ENCODE peak calls at places on chromosome 17, in eight cellular contexts. One of them, this sample, is unnamed.

GRCh38 chr17:34318474-34318873 is 761 bp upstream of the CCL8 start:
- DNase-seq in GM23248: no peak
- DNase-seq in SK-N-SH: no peak
- DNase-seq in neural progenitor cell: peak; percentile 21
- DNase-seq in PC-3: peak; percentile 1
- DNase-seq in MM.1S: peak; percentile 41
- DNase-seq in hepatocyte: no peak
- DNase-seq in HCT116: peak; percentile 4
- DNase-seq in this sample: peak; percentile 49

GRCh38 chr17:30332057-30332542 is 1.8 kb downstream of the TMIGD1 start:
- DNase-seq in hepatocyte: peak; percentile 56
- DNase-seq in PC-3: peak; percentile 39
- DNase-seq in GM23248: peak; percentile 72
- DNase-seq in SK-N-SH: no peak
- DNase-seq in neural progenitor cell: no peak
- DNase-seq in MM.1S: peak; percentile 81
- DNase-seq in HCT116: no peak
- DNase-seq in this sample: peak; percentile 14

GRCh38 chr17:47252209-47252608 is 1.4 kb upstream of the ITGB3 start:
- DNase-seq in neural progenitor cell: no peak
- DNase-seq in MM.1S: no peak
- DNase-seq in PC-3: no peak
- DNase-seq in SK-N-SH: no peak
- DNase-seq in hepatocyte: peak; percentile 19
- DNase-seq in HCT116: no peak
- DNase-seq in GM23248: no peak
- DNase-seq in this sample: no peak

GRCh38 chr17:50148226-50149098 is 2.0 kb downstream of the PPP1R9B start:
- DNase-seq in GM23248: peak; percentile 70
- DNase-seq in neural progenitor cell: peak; percentile 54
- DNase-seq in PC-3: peak; percentile 69
- DNase-seq in hepatocyte: peak; percentile 72
- DNase-seq in MM.1S: peak; percentile 64
- DNase-seq in SK-N-SH: peak; percentile 76
- DNase-seq in HCT116: no peak
- DNase-seq in this sample: peak; percentile 84

GRCh38 chr17:61208301-61209098 is 191.1 kb upstream of the TBX2 start:
- DNase-seq in hepatocyte: peak; percentile 26
- DNase-seq in HCT116: no peak
- DNase-seq in neural progenitor cell: no peak
- DNase-seq in SK-N-SH: no peak
- DNase-seq in GM23248: peak; percentile 53
- DNase-seq in MM.1S: no peak
- DNase-seq in PC-3: no peak
- DNase-seq in this sample: no peak

GRCh38 chr17:36728030-36728991 is 126.9 kb downstream of the MRM1 start:
- DNase-seq in SK-N-SH: peak; percentile 85
- DNase-seq in neural progenitor cell: no peak
- DNase-seq in GM23248: no peak
- DNase-seq in MM.1S: no peak
- DNase-seq in HCT116: no peak
- DNase-seq in hepatocyte: no peak
- DNase-seq in PC-3: no peak
- DNase-seq in this sample: no peak

GRCh38 chr17:17769869-17770361 is 66.9 kb downstream of the SREBF1 start:
- DNase-seq in neural progenitor cell: no peak
- DNase-seq in MM.1S: no peak
- DNase-seq in SK-N-SH: peak; percentile 77
- DNase-seq in GM23248: no peak
- DNase-seq in PC-3: no peak
- DNase-seq in hepatocyte: no peak
- DNase-seq in HCT116: no peak
- DNase-seq in this sample: no peak

GRCh38 chr17:1110844-1111598 is 68.8 kb downstream of the ABR start:
- DNase-seq in neural progenitor cell: no peak
- DNase-seq in HCT116: peak; percentile 88
- DNase-seq in PC-3: peak; percentile 87
- DNase-seq in MM.1S: no peak
- DNase-seq in SK-N-SH: peak; percentile 65
- DNase-seq in hepatocyte: peak; percentile 82
- DNase-seq in GM23248: peak; percentile 88
- DNase-seq in this sample: no peak

GRCh38 chr17:50758989-50759544 is 8.3 kb downstream of the ANKRD40CL start:
- DNase-seq in hepatocyte: no peak
- DNase-seq in HCT116: no peak
- DNase-seq in PC-3: no peak
- DNase-seq in MM.1S: no peak
- DNase-seq in GM23248: no peak
- DNase-seq in SK-N-SH: no peak
- DNase-seq in neural progenitor cell: no peak
- DNase-seq in this sample: no peak

GRCh38 chr17:80263253-80264047 is 2.8 kb downstream of the RNF213 start:
- DNase-seq in PC-3: no peak
- DNase-seq in GM23248: peak; percentile 96
- DNase-seq in neural progenitor cell: no peak
- DNase-seq in hepatocyte: peak; percentile 90
- DNase-seq in HCT116: no peak
- DNase-seq in SK-N-SH: peak; percentile 70
- DNase-seq in MM.1S: peak; percentile 98
- DNase-seq in this sample: peak; percentile 97

GRCh38 chr17:57649731-57650484 is 95.2 kb downstream of the CCDC182 start:
- DNase-seq in PC-3: no peak
- DNase-seq in hepatocyte: peak; percentile 32
- DNase-seq in HCT116: no peak
- DNase-seq in neural progenitor cell: peak; percentile 25
- DNase-seq in SK-N-SH: no peak
- DNase-seq in MM.1S: no peak
- DNase-seq in GM23248: peak; percentile 22
- DNase-seq in this sample: no peak

GRCh38 chr17:75846701-75847594 is 2.7 kb upstream of the UNC13D start:
- DNase-seq in MM.1S: no peak
- DNase-seq in GM23248: no peak
- DNase-seq in HCT116: no peak
- DNase-seq in SK-N-SH: no peak
- DNase-seq in hepatocyte: no peak
- DNase-seq in neural progenitor cell: no peak
- DNase-seq in PC-3: no peak
- DNase-seq in this sample: no peak

GRCh38 chr17:9095390-9095789 is 74.1 kb downstream of the NTN1 start:
- DNase-seq in PC-3: no peak
- DNase-seq in neural progenitor cell: no peak
- DNase-seq in hepatocyte: no peak
- DNase-seq in HCT116: no peak
- DNase-seq in SK-N-SH: no peak
- DNase-seq in MM.1S: no peak
- DNase-seq in GM23248: no peak
- DNase-seq in this sample: no peak

GRCh38 chr17:7849185-7850117 is 5.4 kb upstream of the TMEM88 start:
- DNase-seq in PC-3: no peak
- DNase-seq in GM23248: no peak
- DNase-seq in neural progenitor cell: no peak
- DNase-seq in hepatocyte: peak; percentile 8
- DNase-seq in HCT116: no peak
- DNase-seq in MM.1S: no peak
- DNase-seq in SK-N-SH: no peak
- DNase-seq in this sample: no peak

GRCh38 chr17:74098378-74099024 is 105.0 kb upstream of the RPL38 start:
- DNase-seq in neural progenitor cell: no peak
- DNase-seq in MM.1S: no peak
- DNase-seq in SK-N-SH: no peak
- DNase-seq in HCT116: no peak
- DNase-seq in GM23248: no peak
- DNase-seq in hepatocyte: no peak
- DNase-seq in PC-3: no peak
- DNase-seq in this sample: no peak

GRCh38 chr17:74104921-74105320 is 98.6 kb upstream of the RPL38 start:
- DNase-seq in MM.1S: no peak
- DNase-seq in GM23248: no peak
- DNase-seq in neural progenitor cell: no peak
- DNase-seq in PC-3: no peak
- DNase-seq in SK-N-SH: no peak
- DNase-seq in HCT116: no peak
- DNase-seq in hepatocyte: no peak
- DNase-seq in this sample: no peak

GRCh38 chr17:74099441-74100340 is 103.8 kb upstream of the RPL38 start:
- DNase-seq in SK-N-SH: no peak
- DNase-seq in GM23248: no peak
- DNase-seq in neural progenitor cell: no peak
- DNase-seq in MM.1S: no peak
- DNase-seq in PC-3: no peak
- DNase-seq in hepatocyte: no peak
- DNase-seq in HCT116: no peak
- DNase-seq in this sample: no peak

GRCh38 chr17:74097461-74098131 is 105.9 kb upstream of the RPL38 start:
- DNase-seq in neural progenitor cell: no peak
- DNase-seq in MM.1S: no peak
- DNase-seq in SK-N-SH: no peak
- DNase-seq in hepatocyte: no peak
- DNase-seq in GM23248: no peak
- DNase-seq in PC-3: no peak
- DNase-seq in HCT116: no peak
- DNase-seq in this sample: no peak

DNA sequence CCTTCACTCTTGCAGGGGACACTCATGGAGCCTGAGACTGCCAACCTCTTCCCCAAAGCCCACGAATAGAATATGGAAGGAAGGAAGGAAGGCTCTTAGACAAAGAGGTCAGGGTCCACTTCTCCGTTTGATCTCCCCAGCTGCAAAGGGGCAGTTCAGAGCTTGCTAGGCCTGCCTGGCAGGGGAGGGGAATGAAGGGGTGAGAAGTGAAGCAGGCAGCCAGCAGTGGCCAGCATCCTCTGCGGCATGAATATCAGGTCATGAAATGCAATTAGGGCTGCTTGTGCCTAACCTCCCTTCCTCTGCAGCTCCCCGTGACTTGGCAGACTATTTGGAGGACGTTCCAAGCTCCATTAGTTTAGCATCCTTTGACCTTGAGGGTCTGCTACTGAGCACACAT is 102.0 kb upstream of the RPL38 start:
- DNase-seq in PC-3: no peak
- DNase-seq in hepatocyte: no peak
- DNase-seq in GM23248: no peak
- DNase-seq in SK-N-SH: no peak
- DNase-seq in neural progenitor cell: no peak
- DNase-seq in MM.1S: no peak
- DNase-seq in HCT116: no peak
- DNase-seq in this sample: no peak
- TF ChIP-seq EZH2phosphoT487 in PC-3: no peak
- TF ChIP-seq EZH2phosphoT487 in hepatocyte: no peak
- TF ChIP-seq EZH2phosphoT487 in GM23248: no peak
- TF ChIP-seq EZH2phosphoT487 in SK-N-SH: no peak
- TF ChIP-seq EZH2phosphoT487 in neural progenitor cell: no peak
- TF ChIP-seq EZH2phosphoT487 in MM.1S: no peak
- TF ChIP-seq EZH2phosphoT487 in HCT116: no peak
- TF ChIP-seq EZH2phosphoT487 in this sample: no peak

GRCh38 chr17:48799069-48799710 is 17.8 kb downstream of the TTLL6 start:
- DNase-seq in HCT116: no peak
- DNase-seq in GM23248: no peak
- DNase-seq in MM.1S: no peak
- DNase-seq in neural progenitor cell: no peak
- DNase-seq in hepatocyte: peak; percentile 24
- DNase-seq in PC-3: no peak
- DNase-seq in SK-N-SH: no peak
- DNase-seq in this sample: no peak

GRCh38 chr17:48795444-48796162 is 21.4 kb downstream of the TTLL6 start:
- DNase-seq in GM23248: peak; percentile 94
- DNase-seq in SK-N-SH: no peak
- DNase-seq in hepatocyte: peak; percentile 80
- DNase-seq in MM.1S: no peak
- DNase-seq in neural progenitor cell: no peak
- DNase-seq in HCT116: peak; percentile 36
- DNase-seq in PC-3: peak; percentile 73
- DNase-seq in this sample: no peak

GRCh38 chr17:48804936-48805411 is 12.1 kb downstream of the TTLL6 start:
- DNase-seq in hepatocyte: peak; percentile 79
- DNase-seq in SK-N-SH: peak; percentile 88
- DNase-seq in PC-3: peak; percentile 88
- DNase-seq in neural progenitor cell: peak; percentile 80
- DNase-seq in GM23248: peak; percentile 56
- DNase-seq in HCT116: peak; percentile 77
- DNase-seq in MM.1S: peak; percentile 63
- DNase-seq in this sample: peak; percentile 55

GRCh38 chr17:48800626-48801217 is 16.3 kb downstream of the TTLL6 start:
- DNase-seq in neural progenitor cell: no peak
- DNase-seq in PC-3: no peak
- DNase-seq in HCT116: no peak
- DNase-seq in MM.1S: no peak
- DNase-seq in SK-N-SH: no peak
- DNase-seq in hepatocyte: no peak
- DNase-seq in GM23248: no peak
- DNase-seq in this sample: no peak
- H2AFZ ChIP-seq in neural progenitor cell: no peak overlapping the region
- H2AFZ ChIP-seq in PC-3: no peak overlapping the region
- H2AFZ ChIP-seq in HCT116: no peak overlapping the region
- H2AFZ ChIP-seq in MM.1S: no peak overlapping the region
- H2AFZ ChIP-seq in SK-N-SH: no peak overlapping the region
- H2AFZ ChIP-seq in hepatocyte: no peak overlapping the region
- H2AFZ ChIP-seq in GM23248: no peak overlapping the region
- H2AFZ ChIP-seq in this sample: peak overlapping the region; percentile 1

DNA sequence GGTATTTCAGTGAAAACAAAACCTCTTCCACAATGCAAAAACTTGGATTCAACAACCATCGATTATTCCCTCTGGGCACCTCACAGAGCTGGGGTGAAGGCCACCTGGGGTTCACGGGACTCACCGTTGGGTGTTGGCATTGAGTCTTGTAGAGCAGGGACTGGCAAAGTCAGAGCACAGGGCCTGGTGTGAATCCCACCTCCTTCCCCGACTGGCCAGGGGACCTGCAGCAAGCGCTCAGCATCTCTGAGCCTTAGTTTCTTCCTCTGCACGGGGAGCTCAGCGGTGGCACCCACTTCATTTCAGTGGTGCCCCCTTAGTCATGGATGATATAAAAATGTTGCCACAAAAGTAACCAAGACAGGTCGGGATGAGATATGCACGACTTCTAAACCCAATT is 100.4 kb downstream of the METRNL start:
- DNase-seq in SK-N-SH: no peak
- DNase-seq in hepatocyte: peak; percentile 1
- DNase-seq in GM23248: no peak
- DNase-seq in MM.1S: no peak
- DNase-seq in HCT116: no peak
- DNase-seq in neural progenitor cell: no peak
- DNase-seq in PC-3: no peak
- DNase-seq in this sample: no peak
- H3K9me3 ChIP-seq in SK-N-SH: no peaks in the 10 kb centered on the region
- H3K9me3 ChIP-seq in hepatocyte: no peaks in the 10 kb centered on the region
- H3K9me3 ChIP-seq in GM23248: no peaks in the 10 kb centered on the region
- H3K9me3 ChIP-seq in MM.1S: no peaks in the 10 kb centered on the region
- H3K9me3 ChIP-seq in HCT116: no peaks in the 10 kb centered on the region
- H3K9me3 ChIP-seq in neural progenitor cell: no peaks in the 10 kb centered on the region
- H3K9me3 ChIP-seq in PC-3: no peaks in the 10 kb centered on the region
- H3K9me3 ChIP-seq in this sample: no peaks in the 10 kb centered on the region

DNA sequence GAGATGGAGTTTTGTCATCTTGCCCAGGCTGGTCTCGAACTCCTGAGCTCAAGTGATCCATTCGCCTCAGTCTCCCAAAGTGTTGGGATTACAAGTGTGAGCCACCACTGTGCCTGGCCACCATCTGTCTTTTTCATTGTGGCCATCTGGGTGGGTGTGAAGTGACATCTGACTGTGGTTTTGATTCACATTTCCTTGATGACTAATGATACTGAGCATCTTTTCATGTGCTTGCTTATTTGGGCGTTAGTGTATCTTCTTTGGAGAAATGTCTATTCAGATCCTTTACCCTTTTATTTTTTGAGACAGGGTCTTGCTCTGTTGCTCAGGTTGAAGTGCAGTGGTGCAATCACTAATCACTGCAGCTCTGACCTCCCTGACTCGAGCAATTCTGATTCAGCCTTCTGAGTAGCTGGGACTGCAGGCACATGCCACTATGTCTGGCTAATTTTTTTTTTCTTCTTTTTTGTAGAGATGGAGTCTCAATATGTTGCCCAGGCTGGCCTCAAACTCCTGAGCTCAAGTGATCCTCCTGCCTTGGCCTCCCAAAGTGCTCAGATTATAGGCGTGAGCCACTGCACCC is 54.0 kb upstream of the ERN1 start:
- DNase-seq in PC-3: peak; percentile 56
- DNase-seq in hepatocyte: no peak
- DNase-seq in HCT116: no peak
- DNase-seq in MM.1S: no peak
- DNase-seq in SK-N-SH: no peak
- DNase-seq in neural progenitor cell: no peak
- DNase-seq in GM23248: peak; percentile 77
- DNase-seq in this sample: no peak
- TF ChIP-seq EZH2phosphoT487 in PC-3: no peak
- TF ChIP-seq EZH2phosphoT487 in hepatocyte: no peak
- TF ChIP-seq EZH2phosphoT487 in HCT116: no peak
- TF ChIP-seq EZH2phosphoT487 in MM.1S: no peak
- TF ChIP-seq EZH2phosphoT487 in SK-N-SH: no peak
- TF ChIP-seq EZH2phosphoT487 in neural progenitor cell: no peak
- TF ChIP-seq EZH2phosphoT487 in GM23248: no peak
- TF ChIP-seq EZH2phosphoT487 in this sample: no peak